ENCODE peak calls at places on chromosomes 3 and 15, in four cellular contexts. One of them, this sample, is unnamed.

GRCh38 chr15:96274698-96275097 is 55.8 kb upstream of the NR2F2 start:
- DNase-seq in uterus: no peak
- DNase-seq in upper lobe of right lung: no peak
- DNase-seq in mammary epithelial cell: no peak
- DNase-seq in this sample: no peak

GRCh38 chr3:14537590-14538450 is 2.3 kb downstream of the GRIP2 start:
- DNase-seq in uterus: no peak
- DNase-seq in upper lobe of right lung: no peak
- DNase-seq in mammary epithelial cell: no peak
- DNase-seq in this sample: no peak

GRCh38 chr3:97744289-97744688 is 20.3 kb upstream of the ARL6 start:
- DNase-seq in upper lobe of right lung: no peak
- DNase-seq in uterus: no peak
- DNase-seq in mammary epithelial cell: no peak
- DNase-seq in this sample: no peak

GRCh38 chr15:29656636-29657475 is 165.4 kb downstream of the TJP1 start:
- DNase-seq in uterus: no peak
- DNase-seq in mammary epithelial cell: no peak
- DNase-seq in upper lobe of right lung: no peak
- DNase-seq in this sample: no peak

GRCh38 chr3:183664913-183665381 is 29.5 kb downstream of the KLHL24 start:
- DNase-seq in mammary epithelial cell: peak
- DNase-seq in upper lobe of right lung: no peak
- DNase-seq in uterus: no peak
- DNase-seq in this sample: peak

GRCh38 chr15:96337354-96337990 is 7.0 kb downstream of the NR2F2 start:
- DNase-seq in upper lobe of right lung: no peak
- DNase-seq in mammary epithelial cell: no peak
- DNase-seq in uterus: no peak
- DNase-seq in this sample: peak

GRCh38 chr3:188929138-188929537 is 242.6 kb upstream of the TPRG1 start:
- DNase-seq in mammary epithelial cell: peak
- DNase-seq in uterus: no peak
- DNase-seq in upper lobe of right lung: no peak
- DNase-seq in this sample: peak

GRCh38 chr3:149534671-149535394 is 60.3 kb downstream of the TM4SF4 start:
- DNase-seq in uterus: no peak
- DNase-seq in upper lobe of right lung: no peak
- DNase-seq in mammary epithelial cell: peak
- DNase-seq in this sample: no peak

GRCh38 chr3:62135731-62136130 is 237.6 kb downstream of the FEZF2 start:
- DNase-seq in upper lobe of right lung: no peak
- DNase-seq in mammary epithelial cell: no peak
- DNase-seq in uterus: no peak
- DNase-seq in this sample: no peak

GRCh38 chr15:81213982-81214381 is 17.3 kb downstream of the IL16 start:
- DNase-seq in upper lobe of right lung: no peak
- DNase-seq in mammary epithelial cell: no peak
- DNase-seq in uterus: no peak
- DNase-seq in this sample: no peak

GRCh38 chr15:69653846-69654245 is 201.2 kb downstream of the RPLP1 start:
- DNase-seq in mammary epithelial cell: no peak
- DNase-seq in upper lobe of right lung: no peak
- DNase-seq in uterus: no peak
- DNase-seq in this sample: no peak

GRCh38 chr3:42683875-42684593 is 1.3 kb upstream of the KLHL40 start:
- DNase-seq in mammary epithelial cell: peak
- DNase-seq in upper lobe of right lung: peak
- DNase-seq in uterus: peak
- DNase-seq in this sample: peak

GRCh38 chr3:104604326-104605010 is 762.2 kb upstream of the ALCAM start:
- DNase-seq in uterus: no peak
- DNase-seq in upper lobe of right lung: no peak
- DNase-seq in mammary epithelial cell: peak
- DNase-seq in this sample: peak

GRCh38 chr3:13707456-13707855 is 158.5 kb downstream of the FBLN2 start:
- DNase-seq in mammary epithelial cell: no peak
- DNase-seq in uterus: peak
- DNase-seq in upper lobe of right lung: peak
- DNase-seq in this sample: no peak

GRCh38 chr3:170740726-170741591 is 129.0 kb downstream of the RPL22L1 start:
- DNase-seq in mammary epithelial cell: peak
- DNase-seq in upper lobe of right lung: no peak
- DNase-seq in uterus: peak
- DNase-seq in this sample: peak

GRCh38 chr15:63195257-63196023 is 6.0 kb downstream of the RAB8B start:
- DNase-seq in upper lobe of right lung: no peak
- DNase-seq in uterus: no peak
- DNase-seq in mammary epithelial cell: no peak
- DNase-seq in this sample: no peak

GRCh38 chr3:171187706-171188290 is 161.3 kb upstream of the SLC2A2 start:
- DNase-seq in upper lobe of right lung: no peak
- DNase-seq in uterus: no peak
- DNase-seq in mammary epithelial cell: no peak
- DNase-seq in this sample: peak

GRCh38 chr3:156605686-156606605 is 51.0 kb upstream of the SSR3 start:
- DNase-seq in uterus: peak
- DNase-seq in mammary epithelial cell: peak
- DNase-seq in upper lobe of right lung: peak
- DNase-seq in this sample: no peak

GRCh38 chr3:132659000-132659369 is 624 bp downstream of the ACAD11 start:
- DNase-seq in uterus: no peak
- DNase-seq in mammary epithelial cell: peak
- DNase-seq in upper lobe of right lung: no peak
- DNase-seq in this sample: peak

GRCh38 chr15:62841269-62841628 is 201.3 kb upstream of the TPM1 start:
- DNase-seq in upper lobe of right lung: no peak
- DNase-seq in uterus: no peak
- DNase-seq in mammary epithelial cell: no peak
- DNase-seq in this sample: no peak

GRCh38 chr3:14691239-14691638 is 16.3 kb downstream of the C3orf20 start:
- DNase-seq in upper lobe of right lung: no peak
- DNase-seq in uterus: no peak
- DNase-seq in mammary epithelial cell: no peak
- DNase-seq in this sample: no peak

GRCh38 chr3:188179006-188179966 is 25.3 kb downstream of the LPP start:
- DNase-seq in upper lobe of right lung: peak
- DNase-seq in uterus: peak
- DNase-seq in mammary epithelial cell: no peak
- DNase-seq in this sample: no peak

GRCh38 chr3:138944842-138945645 is 1.9 kb downstream of the FOXL2 start:
- DNase-seq in mammary epithelial cell: no peak
- DNase-seq in upper lobe of right lung: no peak
- DNase-seq in uterus: no peak
- DNase-seq in this sample: no peak

GRCh38 chr3:70753572-70753971 is 441.1 kb upstream of the MDFIC2 start:
- DNase-seq in upper lobe of right lung: no peak
- DNase-seq in uterus: no peak
- DNase-seq in mammary epithelial cell: no peak
- DNase-seq in this sample: no peak

GRCh38 chr3:46466273-46466672 is 1.6 kb upstream of the LTF start:
- DNase-seq in mammary epithelial cell: no peak
- DNase-seq in upper lobe of right lung: no peak
- DNase-seq in uterus: no peak
- DNase-seq in this sample: no peak

GRCh38 chr3:193711964-193712598 is 119.1 kb downstream of the OPA1 start:
- DNase-seq in mammary epithelial cell: no peak
- DNase-seq in uterus: no peak
- DNase-seq in upper lobe of right lung: no peak
- DNase-seq in this sample: no peak
- TF ChIP-seq CTCF in mammary epithelial cell: no peak
- TF ChIP-seq CTCF in uterus: no peak
- TF ChIP-seq CTCF in upper lobe of right lung: no peak
- TF ChIP-seq CTCF in this sample: no peak

GRCh38 chr3:7520059-7520458 is 659.1 kb downstream of the GRM7 start:
- DNase-seq in uterus: no peak
- DNase-seq in mammary epithelial cell: no peak
- DNase-seq in upper lobe of right lung: no peak
- DNase-seq in this sample: no peak

GRCh38 chr3:7518471-7518870 is 657.6 kb downstream of the GRM7 start:
- DNase-seq in upper lobe of right lung: no peak
- DNase-seq in uterus: no peak
- DNase-seq in mammary epithelial cell: no peak
- DNase-seq in this sample: peak

GRCh38 chr3:7517979-7518378 is 657.1 kb downstream of the GRM7 start:
- DNase-seq in upper lobe of right lung: no peak
- DNase-seq in uterus: no peak
- DNase-seq in mammary epithelial cell: no peak
- DNase-seq in this sample: no peak

DNA sequence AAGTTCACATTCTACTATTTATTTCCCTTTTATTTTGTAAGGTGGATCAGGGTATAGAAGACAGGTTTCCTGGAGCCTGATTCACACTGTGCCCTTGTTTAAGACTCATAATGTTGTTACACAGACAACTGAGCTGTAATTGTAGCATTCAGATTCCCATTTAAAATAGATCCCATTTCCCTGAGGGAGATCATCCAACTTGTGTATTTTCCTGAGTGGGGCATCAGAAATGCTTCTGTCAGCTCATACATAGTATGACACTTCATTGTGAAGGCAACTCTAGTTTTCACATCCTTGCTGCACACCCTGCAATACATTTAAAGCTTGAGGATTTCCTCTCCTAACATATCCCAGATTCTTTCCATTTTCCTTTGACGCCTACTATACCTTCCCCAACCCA is 659.7 kb downstream of the GRM7 start:
- DNase-seq in upper lobe of right lung: no peak
- DNase-seq in mammary epithelial cell: no peak
- DNase-seq in uterus: no peak
- DNase-seq in this sample: no peak
- TF ChIP-seq CTCF in upper lobe of right lung: no peak
- TF ChIP-seq CTCF in mammary epithelial cell: no peak
- TF ChIP-seq CTCF in uterus: no peak
- TF ChIP-seq CTCF in this sample: no peak

DNA sequence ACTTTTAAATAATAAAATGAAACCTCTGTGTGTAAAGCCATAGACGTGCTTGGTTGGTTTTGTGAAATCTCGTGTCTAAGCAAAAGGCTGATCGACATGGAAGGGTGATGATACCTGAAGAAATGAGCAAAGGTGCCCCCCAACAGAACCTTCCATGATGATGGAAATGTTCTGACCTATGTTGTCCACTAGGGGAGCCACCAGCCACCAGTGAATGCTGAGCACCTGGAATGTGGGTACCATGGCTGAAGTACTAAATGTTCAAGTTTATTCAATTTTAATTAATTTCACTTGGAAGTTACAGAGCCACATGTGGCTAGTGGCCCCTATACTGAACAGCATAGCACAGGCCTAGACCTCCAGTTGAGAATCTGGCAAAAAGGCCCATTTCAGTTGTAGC is 158.8 kb downstream of the POLR2M start:
- DNase-seq in mammary epithelial cell: no peak
- DNase-seq in uterus: no peak
- DNase-seq in upper lobe of right lung: no peak
- DNase-seq in this sample: peak
- TF ChIP-seq CTCF in mammary epithelial cell: peak
- TF ChIP-seq CTCF in uterus: peak
- TF ChIP-seq CTCF in upper lobe of right lung: peak
- TF ChIP-seq CTCF in this sample: peak

GRCh38 chr3:105686324-105686897 is 182.4 kb downstream of the CBLB start:
- DNase-seq in upper lobe of right lung: no peak
- DNase-seq in uterus: no peak
- DNase-seq in mammary epithelial cell: no peak
- DNase-seq in this sample: peak
- TF ChIP-seq CTCF in upper lobe of right lung: peak
- TF ChIP-seq CTCF in uterus: peak
- TF ChIP-seq CTCF in mammary epithelial cell: peak
- TF ChIP-seq CTCF in this sample: peak

DNA sequence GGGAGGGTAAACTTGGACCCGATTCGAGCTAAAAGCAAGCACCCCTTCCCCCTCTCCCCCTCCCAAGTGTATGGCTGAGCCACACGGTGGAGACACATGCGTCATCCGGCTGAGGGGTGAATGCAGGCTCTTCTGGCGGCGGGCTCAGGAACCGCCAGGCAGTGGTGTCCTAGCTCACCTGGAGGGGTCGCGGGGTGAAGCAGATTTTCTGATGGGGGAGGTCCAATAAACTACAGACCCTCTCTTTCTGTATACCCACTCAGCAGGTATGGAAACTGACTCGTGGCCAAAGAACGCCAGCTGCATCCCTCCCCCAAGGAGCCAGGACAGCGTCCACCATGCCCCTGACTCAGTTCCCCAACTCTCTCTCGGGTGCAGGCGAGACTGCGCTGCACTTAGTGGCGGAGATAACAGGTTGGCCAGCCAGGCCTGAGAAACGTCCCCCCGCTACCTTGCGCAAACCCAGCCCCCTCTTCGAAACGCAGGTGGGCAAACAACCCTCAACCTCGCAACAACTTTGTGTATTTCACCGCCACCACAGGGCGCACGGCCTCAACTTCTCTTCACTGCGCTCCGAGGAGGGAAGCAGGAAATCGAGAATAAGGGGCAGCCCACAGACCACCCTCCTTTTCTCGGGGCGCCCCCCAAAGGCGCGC is 1.3 kb downstream of the MAGI1 start:
- DNase-seq in uterus: peak
- DNase-seq in upper lobe of right lung: peak
- DNase-seq in mammary epithelial cell: peak
- DNase-seq in this sample: peak
- TF ChIP-seq CTCF in uterus: peak
- TF ChIP-seq CTCF in upper lobe of right lung: peak
- TF ChIP-seq CTCF in mammary epithelial cell: peak
- TF ChIP-seq CTCF in this sample: no peak

DNA sequence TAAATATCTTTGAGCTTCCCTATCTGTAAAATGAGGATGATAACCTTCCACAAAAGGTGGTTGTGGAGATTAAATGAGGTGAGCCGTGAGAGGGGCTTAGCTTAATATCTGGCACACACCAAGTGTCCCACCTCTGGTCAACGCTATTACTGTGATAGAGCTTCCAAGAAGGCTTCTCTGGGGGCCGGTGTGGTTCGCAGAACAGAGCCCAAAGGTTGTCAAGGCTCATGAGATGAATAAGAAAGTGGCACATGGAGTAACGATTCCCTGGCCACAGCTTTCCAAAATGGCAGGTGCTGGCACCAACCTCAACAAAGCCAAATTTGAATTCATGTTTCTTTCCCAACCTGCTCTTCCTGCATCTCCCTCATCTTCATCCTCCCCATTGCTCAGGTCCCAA is 10.4 kb downstream of the KY start:
- DNase-seq in upper lobe of right lung: no peak
- DNase-seq in mammary epithelial cell: no peak
- DNase-seq in uterus: no peak
- DNase-seq in this sample: no peak
- TF ChIP-seq CTCF in upper lobe of right lung: no peak
- TF ChIP-seq CTCF in mammary epithelial cell: no peak
- TF ChIP-seq CTCF in uterus: no peak
- TF ChIP-seq CTCF in this sample: no peak